ENCODE peak calls at places on chromosomes 2 and 18, in eight cellular contexts. E is A549, U is cardiac muscle cell, P is upper lobe of right lung, S is fibroblast of the aortic adventitia, I is type B pancreatic cell, V is heart left ventricle, W is tibial nerve. T is an unnamed sample.

GRCh38 chr2:115303-115702 is 69.0 kb upstream of the FAM110C start:
- DNase-seq in P (no peak), V (no peak), I (no peak), W (no peak), U (peak; percentile 76), S (no peak), E (peak; percentile 5), T (no peak)

GRCh38 chr2:149421791-149422190 is 91.4 kb downstream of the LYPD6 start:
- DNase-seq in E (no peak), P (no peak), V (no peak), I (no peak), S (no peak), W (no peak), U (no peak), T (no peak)

GRCh38 chr2:126650994-126651393 is 5.0 kb upstream of the GYPC start:
- DNase-seq in V (no peak), P (no peak), U (no peak), I (peak; percentile 24), S (no peak), W (no peak), E (no peak), T (no peak)

GRCh38 chr2:152694161-152694661 is 23.1 kb downstream of the PRPF40A start:
- DNase-seq in W (no peak), S (peak; percentile 60), U (no peak), E (peak; percentile 12), I (no peak), V (no peak), P (no peak), T (no peak)

GRCh38 chr2:67065046-67065445 is 332.1 kb upstream of the ETAA1 start:
- DNase-seq in P (no peak), I (no peak), V (no peak), U (no peak), E (no peak), W (no peak), S (peak; percentile 36), T (no peak)

GRCh38 chr2:177753682-177754475 is 318.7 kb downstream of the PDE11A start:
- DNase-seq in P (no peak), W (peak; percentile 16), I (no peak), V (peak; percentile 79), S (peak; percentile 64), E (peak; percentile 84), U (peak; percentile 37), T (no peak)

GRCh38 chr18:63440219-63440618 is 17.9 kb upstream of the VPS4B start:
- DNase-seq in V (no peak), S (peak; percentile 34), W (no peak), E (no peak), P (no peak), I (no peak), U (no peak), T (no peak)

GRCh38 chr18:28114472-28114871 is 62.5 kb downstream of the CDH2 start:
- DNase-seq in V (no peak), E (peak; percentile 43), W (no peak), U (no peak), P (no peak), I (no peak), S (peak; percentile 70), T (no peak)

GRCh38 chr2:134657650-134658250 is 61.0 kb downstream of the TMEM163 start:
- DNase-seq in V (no peak), W (no peak), S (peak; percentile 1), U (peak; percentile 23), P (no peak), E (peak; percentile 27), I (no peak), T (no peak)

GRCh38 chr2:218319813-218320360 is 27.6 kb upstream of the TMBIM1 start:
- DNase-seq in U (no peak), W (no peak), I (no peak), P (no peak), V (no peak), S (no peak), E (no peak), T (no peak)
- TF ChIP-seq CTCF in U (no peak), W (no peak), I (no peak), P (no peak), V (no peak), S (no peak), E (no peak), T (no peak)

DNA sequence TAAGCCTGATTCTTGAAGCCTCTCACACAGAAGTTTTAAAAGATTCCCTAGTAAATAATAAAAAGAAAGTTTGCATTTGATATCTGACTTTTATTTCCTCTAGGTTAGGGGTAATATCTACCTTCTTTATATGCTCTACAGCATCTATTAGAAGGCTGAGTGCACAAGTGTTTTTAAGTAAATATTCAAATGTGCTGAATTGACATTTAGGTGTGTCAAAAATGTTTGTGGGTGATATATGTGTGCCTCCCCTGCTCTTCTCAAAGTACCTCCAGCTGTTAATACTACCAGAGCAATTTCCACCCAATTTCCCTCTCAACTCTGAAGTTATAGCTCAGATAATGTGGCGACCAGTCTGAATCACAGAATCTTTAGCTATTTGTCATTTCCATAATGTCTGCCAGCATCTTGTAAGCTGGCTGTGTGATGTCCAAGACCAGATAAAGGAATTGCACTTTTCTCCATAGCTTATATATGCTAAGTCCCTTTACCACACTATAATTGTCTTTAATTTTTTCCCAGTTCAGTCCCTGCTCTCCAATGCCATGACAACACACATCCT is 24.4 kb upstream of the ERMN start:
- DNase-seq in E (no peak), V (no peak), U (no peak), W (no peak), I (no peak), P (no peak), S (peak; percentile 52), T (no peak)
- TF ChIP-seq CTCF in E (no peak), V (no peak), U (no peak), W (no peak), I (no peak), P (no peak), S (no peak), T (no peak)

DNA sequence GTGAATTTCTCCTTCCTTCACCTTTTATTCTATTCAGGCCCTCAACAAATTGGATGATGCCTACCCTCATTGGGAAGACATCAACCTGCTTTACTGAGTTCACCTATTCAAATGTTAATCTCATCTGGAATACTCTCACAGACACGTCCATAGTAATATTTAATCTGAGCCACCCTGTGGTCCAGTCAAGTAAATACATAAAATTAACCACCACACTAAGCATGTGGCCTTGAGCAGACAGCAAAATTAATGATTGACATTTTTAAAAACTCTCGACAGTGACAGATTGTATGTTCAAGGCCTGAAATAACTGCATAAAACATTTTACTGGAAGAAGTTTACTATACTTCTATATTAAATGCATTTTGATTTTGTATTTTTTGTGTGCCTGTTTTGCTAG is 540.6 kb upstream of the GCFC2 start:
- DNase-seq in P (no peak), U (no peak), S (no peak), V (no peak), I (no peak), E (no peak), W (no peak), T (no peak)
- TF ChIP-seq CTCF in P (no peak), U (no peak), S (no peak), V (no peak), I (no peak), E (no peak), W (no peak), T (no peak)

DNA sequence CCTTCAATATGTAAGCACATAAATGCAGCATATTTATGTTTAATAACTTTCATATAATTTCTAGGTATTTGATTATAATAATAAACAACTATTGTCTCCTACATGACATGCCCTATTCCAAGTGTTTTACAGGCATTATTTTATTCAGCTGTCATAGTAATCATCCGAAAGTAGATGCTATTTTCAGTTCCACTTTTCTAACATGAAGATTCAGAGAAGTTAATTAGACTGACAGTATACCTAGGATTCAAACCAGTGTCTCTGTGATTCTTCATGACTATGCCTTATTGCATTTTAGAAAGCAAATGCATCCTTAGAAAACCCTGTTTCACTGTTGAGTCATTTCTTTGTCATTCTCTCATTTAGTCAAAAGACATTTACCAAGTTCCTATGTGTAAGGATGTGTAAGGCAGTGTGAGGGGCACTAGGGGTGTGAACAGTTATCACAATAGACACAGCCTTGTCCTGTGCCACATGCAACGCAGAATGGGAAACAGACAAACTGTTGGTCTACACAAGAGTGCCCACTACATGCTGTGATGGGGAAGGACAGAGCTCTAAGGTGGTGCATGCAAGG is 79.8 kb downstream of the DTNA start:
- DNase-seq in U (no peak), E (no peak), S (no peak), V (no peak), I (no peak), P (no peak), W (no peak), T (no peak)
- TF ChIP-seq CTCF in U (no peak), E (no peak), S (no peak), V (no peak), I (no peak), P (no peak), W (no peak), T (no peak)

GRCh38 chr2:85367180-85367579 is 12.6 kb downstream of the ELMOD3 start:
- DNase-seq in V (no peak), P (no peak), W (no peak), U (no peak), S (no peak), I (no peak), E (no peak), T (no peak)
- TF ChIP-seq CTCF in V (no peak), P (no peak), W (no peak), U (no peak), S (no peak), I (no peak), E (no peak), T (no peak)

DNA sequence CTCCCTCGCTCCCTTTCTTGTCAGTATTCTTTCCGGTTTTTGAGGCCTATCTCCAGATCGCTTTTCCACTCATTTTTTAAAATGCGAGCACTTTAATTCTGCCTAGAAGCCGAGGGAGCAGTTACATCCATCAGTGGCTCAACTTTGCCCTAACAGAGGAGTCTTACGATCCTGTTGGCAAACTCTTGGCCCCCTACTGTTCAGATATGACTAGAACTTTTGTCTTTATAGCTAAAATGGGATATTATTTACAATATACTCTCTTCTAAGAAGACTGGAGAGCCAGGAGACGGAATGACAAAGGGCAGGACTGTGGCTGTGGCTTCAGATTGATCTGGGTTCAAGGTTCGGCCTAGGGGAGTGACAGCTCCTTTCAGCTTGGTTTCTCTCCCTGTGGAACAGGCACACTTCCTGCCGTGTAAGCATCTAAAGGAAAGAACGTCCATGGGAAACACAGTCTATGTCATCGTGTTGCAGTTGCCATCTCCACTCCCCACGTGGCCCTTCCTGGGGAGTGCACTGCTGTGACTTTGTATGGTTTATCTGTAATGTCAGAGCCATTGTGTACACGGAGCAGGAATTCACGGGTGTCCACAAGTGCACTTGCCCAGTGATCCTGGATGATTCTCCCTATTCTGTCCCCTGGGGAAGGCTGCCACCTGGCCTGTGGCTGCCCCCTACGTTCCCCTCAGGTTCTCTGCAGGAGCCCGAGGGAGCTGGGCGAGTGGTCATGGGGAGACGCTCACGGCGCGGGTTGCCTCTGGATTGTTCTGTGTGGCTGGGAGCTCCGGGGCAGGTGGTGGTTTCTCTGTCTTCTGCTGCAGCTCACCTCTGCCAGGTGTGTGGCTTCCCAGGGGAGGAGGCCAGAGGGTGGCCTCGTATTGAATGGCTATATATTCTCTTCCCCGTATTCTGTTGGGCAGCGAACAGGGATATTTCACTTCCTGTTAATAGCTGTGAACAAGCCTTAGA is 222.0 kb downstream of the LDLRAD4 start:
- DNase-seq in E (no peak), U (no peak), P (no peak), I (no peak), S (no peak), W (no peak), V (no peak), T (no peak)
- TF ChIP-seq CTCF in E (no peak), U (no peak), P (no peak), I (peak; percentile 45), S (no peak), W (no peak), V (no peak), T (no peak)

GRCh38 chr2:196551014-196551413 is 88.5 kb upstream of the CCDC150 start:
- DNase-seq in P (no peak), S (peak; percentile 47), I (no peak), V (no peak), E (no peak), W (no peak), U (no peak), T (no peak)
- TF ChIP-seq CTCF in P (no peak), S (no peak), I (no peak), V (no peak), E (no peak), W (no peak), U (no peak), T (no peak)

T was measured in D721Med.